ENCODE peak calls at places on chromosomes 12 and 14, in seven cellular contexts. V is activated naive CD4-positive, alpha-beta T cell treated with anti-CD3 and anti-CD28 coated beads, Interleukin-2, amount 10 ng/mL, durations not matched to agents 7 days and 5 days; E is NCI-H1436; F is stimulated activated CD4-positive, alpha-beta T cell treated with anti-CD3 and anti-CD28 coated beads, Interleukin-4, amount 100 ng/mL, for 48 hours; U is ELF-1; O is astrocyte; W is amniotic epithelial cell. N is an unnamed sample.

GRCh38 chr12:50985322-50985721 is 33.0 kb downstream of the HIGD1C start:
- DNase-seq in V (no peak), E (no peak), F (no peak), U (no peak), O (peak), W (peak), N (peak)

GRCh38 chr12:72974954-72975555 is 702.9 kb downstream of the TRHDE start:
- DNase-seq in V (no peak), E (no peak), F (no peak), U (no peak), O (no peak), W (no peak), N (no peak)

GRCh38 chr12:93373847-93374723 is 3.6 kb upstream of the NUDT4 start:
- DNase-seq in V (no peak), E (no peak), F (no peak), U (peak), O (no peak), W (no peak), N (no peak)

GRCh38 chr12:127383281-127383680 is 883.7 kb upstream of the TMEM132C start:
- DNase-seq in V (no peak), E (no peak), F (no peak), U (no peak), O (peak), W (peak), N (no peak)

GRCh38 chr14:96730386-96730785 is 66.8 kb upstream of the VRK1 start:
- DNase-seq in V (no peak), E (no peak), F (no peak), U (no peak), O (no peak), W (no peak), N (no peak)

GRCh38 chr14:96253140-96253539 is 2.9 kb upstream of the BDKRB1 start:
- DNase-seq in V (no peak), E (no peak), F (no peak), U (peak), O (peak), W (peak), N (peak)

GRCh38 chr14:29463727-29464370 is 463.8 kb downstream of the PRKD1 start:
- DNase-seq in V (no peak), E (no peak), F (no peak), U (no peak), O (no peak), W (no peak), N (peak)

GRCh38 chr14:103733651-103734050 is 18.0 kb downstream of the ZFYVE21 start:
- DNase-seq in V (no peak), E (no peak), F (no peak), U (no peak), O (peak), W (peak), N (peak)

GRCh38 chr14:76953196-76953945 is 75.1 kb downstream of the IRF2BPL start:
- DNase-seq in V (peak), E (no peak), F (no peak), U (peak), O (peak), W (peak), N (peak)

GRCh38 chr14:75123991-75124390 is 2.9 kb downstream of the NEK9 start:
- DNase-seq in V (peak), E (no peak), F (no peak), U (no peak), O (peak), W (peak), N (peak)

GRCh38 chr14:94028450-94028826 is 2.3 kb downstream of the OTUB2 start:
- DNase-seq in V (peak), E (no peak), F (no peak), U (no peak), O (peak), W (no peak), N (no peak)

N was measured in iris pigment epithelial cell.